ENCODE peak calls at places on chromosomes 4 and X, in ten cellular contexts. H is CD14-positive monocyte; C is midbrain; W is activated CD4-positive, alpha-beta T cell treated with anti-CD3 and anti-CD28 coated beads, Interleukin-2, amount 50 U/mL, for 1 hour; Y is GM20000; M is NCI-H2171 treated with DMSO at 0.1 percent for 48 hours; L is SW480; A is cardiac muscle cell; Q is fibroblast of mammary gland; F is NCI-H1092 treated with DMSO at 0.1 percent for 48 hours. P is an unnamed sample.
A peak's percentile ranks its signal among the peaks of the same experiment; 100 is the strongest.

GRCh38 chr4:22897520-22898108 is 204.9 kb downstream of the GBA3 start:
- DNase-seq in H (no peak), C (peak; percentile 6), W (peak; percentile 1), Y (peak; percentile 31), M (peak; percentile 8), L (peak; percentile 32), A (peak; percentile 33), Q (peak; percentile 14), F (peak; percentile 25), P (peak; percentile 49)

GRCh38 chr4:85496933-85497332 is 22.0 kb downstream of the ARHGAP24 start:
- DNase-seq in H (no peak), C (no peak), W (no peak), Y (no peak), M (no peak), L (no peak), A (peak; percentile 68), Q (peak; percentile 94), F (no peak), P (no peak)

GRCh38 chr4:186190456-186191265 is 706 bp upstream of the CYP4V2 start:
- DNase-seq in H (no peak), C (no peak), W (peak; percentile 47), Y (peak; percentile 66), M (peak; percentile 27), L (peak; percentile 70), A (peak; percentile 22), Q (peak; percentile 18), F (peak; percentile 76), P (peak; percentile 45)

GRCh38 chrX:47796433-47796906 is 40.2 kb upstream of the ZNF81 start:
- DNase-seq in H (no peak), C (no peak), W (no peak), Y (no peak), M (no peak), L (peak; percentile 2), A (peak; percentile 70), Q (peak; percentile 86), F (no peak), P (no peak)

GRCh38 chr4:156594619-156595018 is 377.0 kb downstream of the PDGFC start:
- DNase-seq in H (no peak), C (no peak), W (no peak), Y (no peak), M (peak; percentile 91), L (no peak), A (peak; percentile 33), Q (no peak), F (no peak), P (peak; percentile 67)

GRCh38 chr4:84497220-84497834 is 1.8 kb downstream of the NKX6-1 start:
- DNase-seq in H (no peak), C (no peak), W (no peak), Y (peak; percentile 27), M (no peak), L (no peak), A (no peak), Q (peak; percentile 37), F (no peak), P (no peak)

GRCh38 chr4:83328486-83328885 is 6.2 kb downstream of the HPSE start:
- DNase-seq in H (no peak), C (no peak), W (no peak), Y (no peak), M (no peak), L (no peak), A (peak; percentile 9), Q (no peak), F (no peak), P (peak; percentile 43)

GRCh38 chr4:75494563-75494962 is 19.6 kb downstream of the RCHY1 start:
- DNase-seq in H (no peak), C (no peak), W (no peak), Y (no peak), M (no peak), L (no peak), A (peak; percentile 82), Q (peak; percentile 91), F (no peak), P (no peak)

GRCh38 chr4:153153339-153153851 is 50.8 kb upstream of the TRIM2 start:
- DNase-seq in H (no peak), C (peak; percentile 66), W (peak; percentile 73), Y (peak; percentile 67), M (peak; percentile 77), L (peak; percentile 65), A (peak; percentile 25), Q (no peak), F (peak; percentile 88), P (peak; percentile 40)

P was measured in HT-29.